ENCODE peak calls at places on chromosomes 3 and 15, in four cellular contexts. M is upper lobe of right lung, Z is left lung, L is brain microvascular endothelial cell. A is an unnamed sample. For H3K36me3, the result is how much of the 10 kb centered on the place peaks cover.

GRCh38 chr3:128112406-128112968 is 11.1 kb downstream of the RUVBL1 start:
- DNase-seq in M (no peak), L (peak), Z (no peak), A (peak)

GRCh38 chr3:50912746-50913145 is 238.0 kb downstream of the DOCK3 start:
- DNase-seq in L (no peak), M (no peak), Z (no peak), A (no peak)

GRCh38 chr3:18189651-18190050 is 235.5 kb downstream of the SATB1 start:
- DNase-seq in M (no peak), L (peak), Z (no peak), A (no peak)

GRCh38 chr3:197367081-197367780 is 68.8 kb upstream of the DLG1 start:
- DNase-seq in L (peak), M (peak), Z (peak), A (no peak)

GRCh38 chr3:27910456-27910855 is 188.3 kb upstream of the EOMES start:
- DNase-seq in M (no peak), Z (no peak), L (no peak), A (no peak)

GRCh38 chr3:127589600-127590281 is 792 bp downstream of the TPRA1 start:
- DNase-seq in L (no peak), Z (peak), M (peak), A (no peak)

GRCh38 chr15:28984421-28985375 is 98.9 kb downstream of the APBA2 start:
- DNase-seq in L (peak), M (no peak), Z (no peak), A (no peak)

GRCh38 chr3:49813497-49814174 is at the start of gene UBA7:
- DNase-seq in L (peak), Z (peak), M (no peak), A (no peak)

GRCh38 chr15:77527164-77527778 is 105.4 kb downstream of the LINGO1 start:
- DNase-seq in M (peak), L (no peak), Z (peak), A (no peak)

GRCh38 chr3:99783009-99783573 is 34.6 kb upstream of the CMSS1 start:
- DNase-seq in M (no peak), Z (no peak), L (peak), A (peak)

GRCh38 chr3:178618197-178618596 is 82.0 kb downstream of the KCNMB2 start:
- DNase-seq in Z (no peak), M (no peak), L (no peak), A (no peak)

GRCh38 chr15:99435761-99436346 is 129.9 kb upstream of the MEF2A start:
- DNase-seq in M (no peak), Z (peak), L (no peak), A (no peak)

GRCh38 chr3:182686033-182686886 is 107.0 kb upstream of the ATP11B start:
- DNase-seq in Z (no peak), M (no peak), L (no peak), A (no peak)

GRCh38 chr3:175342196-175342595 is 483.1 kb downstream of the NAALADL2 start:
- DNase-seq in Z (no peak), M (no peak), L (peak), A (no peak)

GRCh38 chr3:72368331-72368975 is 479.8 kb downstream of the SHQ1 start:
- DNase-seq in M (no peak), Z (no peak), L (no peak), A (no peak)

GRCh38 chr3:165614332-165614731 is 222.9 kb downstream of the BCHE start:
- DNase-seq in M (no peak), L (no peak), Z (no peak), A (no peak)

GRCh38 chr15:37907136-37907535 is 27.3 kb upstream of the TMCO5A start:
- DNase-seq in L (peak), Z (no peak), M (no peak), A (no peak)

GRCh38 chr3:40179016-40179415 is 130.5 kb upstream of the EIF1B start:
- DNase-seq in M (peak), Z (peak), L (peak), A (peak)

GRCh38 chr3:129116482-129116946 is 5.1 kb downstream of the RAB43 start:
- DNase-seq in M (no peak), Z (no peak), L (no peak), A (no peak)

GRCh38 chr3:71010731-71011455 is 572.6 kb downstream of the FOXP1 start:
- DNase-seq in Z (no peak), L (no peak), M (no peak), A (peak)

GRCh38 chr15:40265355-40265754 is 17.5 kb downstream of the ANKRD63 start:
- DNase-seq in M (no peak), Z (no peak), L (no peak), A (no peak)

GRCh38 chr15:96144734-96145133 is 185.8 kb upstream of the NR2F2 start:
- DNase-seq in M (no peak), L (no peak), Z (no peak), A (no peak)

GRCh38 chr3:187567741-187568140 is 102.5 kb downstream of the SST start:
- DNase-seq in Z (no peak), L (peak), M (no peak), A (peak)

GRCh38 chr3:126187920-126188319 is 7.5 kb upstream of the ALDH1L1 start:
- DNase-seq in L (no peak), Z (no peak), M (no peak), A (no peak)
- H3K4me3 ChIP-seq in L (no peak), Z (no peak), M (no peak), A (no peak)

DNA sequence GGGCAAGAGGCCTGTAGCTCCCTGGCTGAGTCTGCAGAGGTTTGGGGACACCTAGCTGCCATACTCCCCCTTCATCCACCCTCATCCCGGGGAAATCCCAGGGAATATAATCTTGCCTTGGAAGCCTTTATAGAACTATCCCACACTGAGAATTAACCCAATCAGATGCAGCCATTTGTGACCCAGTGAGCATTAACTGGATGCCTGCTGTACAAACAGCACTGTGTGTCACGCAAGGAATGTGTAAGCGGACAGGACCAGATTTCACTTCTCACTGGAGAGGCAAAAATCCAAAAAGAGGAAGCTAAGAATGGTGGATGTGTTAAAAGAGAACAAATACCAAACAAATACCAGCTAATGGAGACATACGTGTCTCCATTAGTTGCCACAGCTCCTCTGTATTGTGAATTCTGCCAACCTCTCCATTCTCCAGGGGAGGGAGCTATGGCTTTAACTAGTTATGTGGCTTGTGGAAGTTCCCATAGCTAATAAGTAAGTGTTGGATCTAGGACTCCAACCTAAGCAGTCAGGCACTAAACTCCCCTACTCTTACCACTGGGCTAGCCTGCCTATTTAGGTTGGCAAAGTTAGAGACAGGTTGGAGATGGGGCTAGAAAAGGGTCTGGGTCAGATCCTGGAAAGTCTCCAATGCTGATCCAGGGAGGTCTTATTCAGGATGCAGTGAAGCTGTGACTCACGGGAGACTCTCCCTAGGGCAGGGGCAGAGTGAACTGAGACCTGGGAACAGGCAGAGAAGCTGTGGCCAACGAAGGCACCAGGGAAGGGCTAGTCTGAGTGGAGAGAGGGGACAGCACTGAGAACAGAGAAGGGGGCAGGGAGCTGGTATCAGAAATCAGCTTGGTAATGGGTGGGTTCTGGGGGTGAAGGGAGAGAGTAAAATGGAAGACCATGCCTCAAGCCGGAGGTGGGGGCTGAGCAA is 2.5 kb downstream of the LTF start:
- DNase-seq in M (no peak), L (no peak), Z (no peak), A (no peak)
- TF ChIP-seq CTCF in M (no peak), L (peak), Z (no peak), A (peak)

DNA sequence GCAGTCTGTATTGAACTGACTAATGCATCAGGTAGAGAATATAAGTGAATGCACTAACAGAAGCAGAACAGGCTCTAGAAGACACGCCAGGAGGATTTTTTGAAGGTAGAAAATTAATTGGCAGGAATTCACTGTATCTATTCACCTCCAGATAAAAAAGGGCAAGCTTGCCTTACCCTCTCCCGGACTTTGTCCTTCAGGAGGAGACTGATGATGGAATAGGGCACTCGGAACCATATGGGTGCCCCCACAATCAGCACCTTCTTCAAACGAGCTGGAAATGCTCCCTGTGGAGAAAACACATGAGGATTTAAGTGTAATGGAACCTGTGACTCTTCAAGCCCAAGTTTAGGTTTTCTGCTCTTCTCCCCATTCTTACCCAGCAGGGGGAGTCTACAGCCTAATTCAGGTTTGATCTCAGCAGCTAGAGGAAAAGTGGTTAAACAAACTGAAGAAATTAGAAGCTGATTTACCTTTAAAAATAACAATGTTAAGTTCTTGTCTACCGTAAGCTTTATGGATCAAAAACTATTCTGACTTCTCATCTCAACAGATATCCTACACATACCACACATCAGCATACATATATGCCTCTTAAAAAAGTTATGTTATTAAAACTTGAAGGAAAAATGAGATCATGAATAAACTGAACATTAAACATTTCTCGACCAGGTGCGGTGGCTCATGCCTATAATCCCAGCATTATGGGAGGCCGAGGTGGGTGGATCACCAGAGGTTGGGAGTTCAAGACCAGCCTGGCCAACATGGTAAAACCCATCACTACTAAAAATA is 57.4 kb upstream of the SIN3A start:
- DNase-seq in Z (no peak), M (no peak), L (peak), A (no peak)
- H3K36me3 ChIP-seq in Z (under half), M (half or more), L (under half), A (under half)

DNA sequence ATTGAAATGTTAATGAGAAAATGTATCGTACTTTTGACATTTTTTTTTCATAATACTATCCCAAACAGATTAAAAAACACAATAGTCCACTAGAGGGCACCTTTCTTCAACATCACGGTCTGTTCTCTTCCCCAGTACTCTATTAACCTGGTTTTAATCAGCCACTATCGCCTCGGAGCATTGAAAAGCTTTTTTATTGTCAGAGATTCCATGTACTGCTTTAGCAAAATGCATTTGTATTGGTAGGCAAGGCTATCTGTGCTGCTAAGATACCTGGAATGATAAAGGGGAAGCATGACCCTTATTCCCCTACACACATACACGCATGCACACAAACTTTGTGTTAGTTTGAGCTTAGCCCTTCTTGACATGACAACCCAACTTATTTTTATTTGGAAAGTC is 160.1 kb upstream of the IL12A start:
- DNase-seq in L (no peak), M (no peak), Z (no peak), A (no peak)
- H3K4me3 ChIP-seq in L (no peak), M (no peak), Z (no peak), A (no peak)

GRCh38 chr3:194310060-194310481 is 41.1 kb downstream of the CPN2 start:
- DNase-seq in L (no peak), Z (no peak), M (peak), A (no peak)
- TF ChIP-seq CTCF in L (no peak), Z (no peak), M (no peak), A (no peak)